ENCODE peak calls at places on chromosomes 12 and 14, in four cellular contexts. D is foreskin fibroblast, A is testis, G is psoas muscle. X is an unnamed sample.
A peak's percentile ranks its signal among the peaks of the same experiment; 100 is the strongest.

GRCh38 chr14:102479777-102480176 is 29.8 kb downstream of the ANKRD9 start:
- DNase-seq in D (no peak), G (peak; percentile 80), A (peak; percentile 86), X (peak; percentile 72)

GRCh38 chr14:35050652-35051051 is 4.6 kb downstream of the FAM177A1 start:
- DNase-seq in A (no peak), D (peak; percentile 43), G (no peak), X (peak; percentile 33)

GRCh38 chr12:94187351-94187750 is 39.0 kb downstream of the PLXNC1 start:
- DNase-seq in A (no peak), G (no peak), D (peak; percentile 45), X (no peak)

GRCh38 chr12:124833693-124834122 is 30.0 kb downstream of the SCARB1 start:
- DNase-seq in G (peak; percentile 81), A (peak; percentile 73), D (peak; percentile 48), X (no peak)

GRCh38 chr12:104668274-104668718 is 211.5 kb downstream of the CHST11 start:
- DNase-seq in D (peak; percentile 12), A (peak; percentile 85), G (no peak), X (no peak)

GRCh38 chr12:2027379-2027778 is 23.1 kb upstream of the DCP1B start:
- DNase-seq in D (no peak), G (no peak), A (no peak), X (no peak)

GRCh38 chr12:96427269-96427729 is 27.1 kb upstream of the CDK17 start:
- DNase-seq in A (no peak), D (peak; percentile 100), G (peak; percentile 80), X (no peak)

GRCh38 chr14:99273025-99273723 is 1.2 kb upstream of the BCL11B start:
- DNase-seq in G (no peak), D (no peak), A (peak; percentile 33), X (no peak)

GRCh38 chr14:29868000-29868399 is 59.6 kb downstream of the PRKD1 start:
- DNase-seq in D (no peak), A (no peak), G (no peak), X (no peak)

GRCh38 chr12:15984963-15985362 is 73.8 kb downstream of the DERA start:
- DNase-seq in D (no peak), G (no peak), A (no peak), X (no peak)

GRCh38 chr12:12546314-12546772 is 16.3 kb downstream of the DUSP16 start:
- DNase-seq in A (no peak), G (no peak), D (no peak), X (no peak)

GRCh38 chr14:76729953-76730505 is 31.2 kb upstream of the VASH1 start:
- DNase-seq in A (no peak), G (no peak), D (no peak), X (no peak)

GRCh38 chr14:81200041-81200440 is 20.7 kb downstream of the GTF2A1 start:
- DNase-seq in A (no peak), D (no peak), G (no peak), X (no peak)

GRCh38 chr12:114902665-114903393 is 218.9 kb upstream of the TBX3 start:
- DNase-seq in D (peak; percentile 88), A (no peak), G (no peak), X (no peak)

GRCh38 chr12:69623970-69624369 is 13.3 kb upstream of the LRRC10 start:
- DNase-seq in D (no peak), G (no peak), A (peak; percentile 55), X (no peak)

GRCh38 chr14:64119535-64119934 is 174.6 kb downstream of the ESR2 start:
- DNase-seq in D (no peak), G (no peak), A (no peak), X (no peak)

GRCh38 chr14:97401714-97402113 is 604.5 kb downstream of the VRK1 start:
- DNase-seq in A (no peak), G (no peak), D (no peak), X (no peak)

GRCh38 chr12:16435875-16436554 is 88.6 kb downstream of the MGST1 start:
- DNase-seq in A (no peak), G (no peak), D (no peak), X (no peak)

GRCh38 chr12:13042666-13043230 is 1.4 kb upstream of the FAM234B start:
- DNase-seq in G (no peak), D (no peak), A (no peak), X (no peak)

GRCh38 chr12:24396266-24396665 is 446.8 kb upstream of the SOX5 start:
- DNase-seq in D (no peak), G (no peak), A (no peak), X (no peak)

GRCh38 chr12:69927145-69927544 is 102.1 kb downstream of the MYRFL start:
- DNase-seq in A (no peak), G (no peak), D (no peak), X (no peak)

GRCh38 chr12:27560126-27560525 is 36.1 kb downstream of the PPFIBP1 start:
- DNase-seq in G (no peak), D (no peak), A (no peak), X (no peak)

GRCh38 chr12:65649126-65649525 is 175.2 kb upstream of the HMGA2 start:
- DNase-seq in A (no peak), D (peak; percentile 99), G (no peak), X (no peak)

GRCh38 chr12:9367201-9367600 is 159.0 kb upstream of the PZP start:
- DNase-seq in A (no peak), D (no peak), G (no peak), X (no peak)

GRCh38 chr12:21538259-21538658 is 12.2 kb downstream of the SPX start:
- DNase-seq in G (no peak), D (no peak), A (no peak), X (no peak)

GRCh38 chr14:91228112-91229004 is 16.1 kb downstream of the GPR68 start:
- DNase-seq in D (peak; percentile 27), A (no peak), G (no peak), X (no peak)

GRCh38 chr14:23294734-23295561 is 7.7 kb downstream of the PPP1R3E start:
- DNase-seq in D (peak; percentile 40), G (peak; percentile 58), A (peak; percentile 58), X (no peak)

GRCh38 chr12:116466536-116466935 is 92.6 kb upstream of the MAP1LC3B2 start:
- DNase-seq in D (no peak), G (no peak), A (no peak), X (no peak)
- H3K4me3 ChIP-seq in D (no peak overlapping the region), G (no peak overlapping the region), A (no peak overlapping the region), X (no peak overlapping the region)

DNA sequence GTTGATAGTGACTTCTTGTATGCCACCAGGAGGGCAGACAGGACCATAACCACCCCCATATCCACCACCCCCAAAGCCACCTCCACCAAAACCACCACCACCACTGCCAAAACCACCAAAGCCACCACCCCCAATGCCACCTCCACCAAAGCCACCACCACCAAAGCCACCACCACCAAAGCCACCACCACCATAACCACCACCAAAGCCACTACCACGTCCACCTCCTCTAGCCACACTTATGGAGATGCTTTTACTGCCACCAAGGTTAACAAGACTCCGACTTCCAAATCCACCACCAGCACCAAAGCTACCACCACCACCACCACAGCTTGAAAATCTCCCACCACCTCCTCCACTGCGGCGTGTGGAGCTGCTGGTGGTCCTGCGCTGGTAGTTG is 332 bp downstream of the KRT1 start:
- DNase-seq in G (no peak), A (no peak), D (no peak), X (no peak)
- H3K4me3 ChIP-seq in G (no peak overlapping the region), A (no peak overlapping the region), D (no peak overlapping the region), X (no peak overlapping the region)

GRCh38 chr14:93957333-93957710 is 19.0 kb downstream of the ASB2 start:
- DNase-seq in G (peak; percentile 56), A (no peak), D (no peak), X (no peak)
- H3K4me3 ChIP-seq in G (no peak overlapping the region), A (no peak overlapping the region), D (no peak overlapping the region), X (no peak overlapping the region)

GRCh38 chr14:89900822-89901221 is 53.7 kb downstream of the EFCAB11 start:
- DNase-seq in A (no peak), G (no peak), D (no peak), X (no peak)
- H3K4me3 ChIP-seq in A (no peak overlapping the region), G (no peak overlapping the region), D (no peak overlapping the region), X (no peak overlapping the region)

GRCh38 chr12:106090586-106091411 is 48.0 kb downstream of the NUAK1 start:
- DNase-seq in D (peak; percentile 72), G (peak; percentile 62), A (no peak), X (no peak)
- H3K4me3 ChIP-seq in D (no peak overlapping the region), G (no peak overlapping the region), A (no peak overlapping the region), X (no peak overlapping the region)

GRCh38 chr12:54005531-54005852 is 3.3 kb upstream of the HOXC8 start:
- DNase-seq in D (no peak), A (no peak), G (peak; percentile 64), X (no peak)
- H3K4me3 ChIP-seq in D (no peak overlapping the region), A (peak overlapping the region; percentile 6), G (peak overlapping the region; percentile 78), X (no peak overlapping the region)